ENCODE peak calls at places on chromosomes 12 and 14, in eight cellular contexts. X is OCI-LY7, R is lower lobe of right lung, Q is esophagus squamous epithelium, O is RWPE1, L is transverse colon, U is cardiac muscle cell, T is tibial artery. C is an unnamed sample.
A peak's percentile ranks its signal among the peaks of the same experiment; 100 is the strongest.

GRCh38 chr12:131210506-131211278 is 257.0 kb downstream of the ADGRD1 start:
- DNase-seq in X (no peak), R (peak; percentile 22), Q (no peak), O (no peak), L (no peak), U (no peak), T (no peak), C (no peak)

GRCh38 chr14:90409209-90409730 is 12.4 kb downstream of the CALM1 start:
- DNase-seq in X (no peak), R (no peak), Q (no peak), O (peak; percentile 57), L (peak; percentile 39), U (no peak), T (peak; percentile 94), C (no peak)

GRCh38 chr12:54701940-54702592 is 53.9 kb upstream of the DCD start:
- DNase-seq in X (peak; percentile 62), R (no peak), Q (no peak), O (peak; percentile 61), L (no peak), U (peak; percentile 62), T (no peak), C (no peak)

GRCh38 chr12:53999596-54000104 is 311 bp upstream of the HOXC9 start:
- DNase-seq in X (no peak), R (no peak), Q (no peak), O (peak; percentile 77), L (no peak), U (no peak), T (peak; percentile 81), C (peak; percentile 82)

GRCh38 chr12:106147956-106148355 is 9.2 kb upstream of the NUAK1 start:
- DNase-seq in X (no peak), R (no peak), Q (no peak), O (no peak), L (peak; percentile 44), U (peak; percentile 49), T (peak; percentile 90), C (no peak)

GRCh38 chr12:31773867-31774266 is 45.0 kb upstream of the AMN1 start:
- DNase-seq in X (peak; percentile 64), R (no peak), Q (no peak), O (no peak), L (no peak), U (peak; percentile 44), T (no peak), C (no peak)

GRCh38 chr14:101501341-101501740 is 60.0 kb upstream of the DIO3 start:
- DNase-seq in X (no peak), R (no peak), Q (no peak), O (no peak), L (no peak), U (no peak), T (peak; percentile 51), C (no peak)

GRCh38 chr12:713281-713875 is 39.0 kb upstream of the WNK1 start:
- DNase-seq in X (no peak), R (no peak), Q (no peak), O (no peak), L (no peak), U (no peak), T (no peak), C (no peak)

GRCh38 chr12:103854372-103854973 is 13.4 kb upstream of the NT5DC3 start:
- DNase-seq in X (no peak), R (no peak), Q (no peak), O (no peak), L (no peak), U (no peak), T (no peak), C (no peak)

GRCh38 chr12:91119089-91119488 is 7.8 kb upstream of the LUM start:
- DNase-seq in X (no peak), R (no peak), Q (no peak), O (no peak), L (no peak), U (no peak), T (no peak), C (no peak)

GRCh38 chr12:111757361-111758119 is 9.2 kb upstream of the ALDH2 start:
- DNase-seq in X (peak; percentile 76), R (peak; percentile 76), Q (no peak), O (no peak), L (peak; percentile 54), U (no peak), T (peak; percentile 77), C (no peak)

GRCh38 chr14:85731198-85731597 is 201.3 kb downstream of the FLRT2 start:
- DNase-seq in X (no peak), R (no peak), Q (no peak), O (no peak), L (no peak), U (no peak), T (no peak), C (no peak)

GRCh38 chr12:51371295-51371953 is 19.8 kb downstream of the GALNT6 start:
- DNase-seq in X (no peak), R (no peak), Q (no peak), O (peak; percentile 98), L (peak; percentile 15), U (peak; percentile 36), T (peak; percentile 90), C (peak; percentile 42)

GRCh38 chr12:51372021-51372420 is 19.2 kb downstream of the GALNT6 start:
- DNase-seq in X (no peak), R (no peak), Q (no peak), O (no peak), L (no peak), U (no peak), T (no peak), C (no peak)

GRCh38 chr12:51368640-51369517 is 22.3 kb downstream of the GALNT6 start:
- DNase-seq in X (peak; percentile 95), R (peak; percentile 64), Q (peak; percentile 64), O (no peak), L (peak; percentile 83), U (no peak), T (no peak), C (peak; percentile 48)

GRCh38 chr12:51369581-51369980 is 21.6 kb downstream of the GALNT6 start:
- DNase-seq in X (no peak), R (no peak), Q (no peak), O (no peak), L (no peak), U (no peak), T (no peak), C (no peak)

GRCh38 chr12:51370667-51371066 is 20.5 kb downstream of the GALNT6 start:
- DNase-seq in X (no peak), R (no peak), Q (no peak), O (no peak), L (no peak), U (no peak), T (no peak), C (no peak)
- H3K27ac ChIP-seq in X (no peak overlapping the region), R (no peak overlapping the region), Q (no peak overlapping the region), O (peak overlapping the region; percentile 94), L (no peak overlapping the region), U (no peak overlapping the region), T (no peak overlapping the region), C (no peak overlapping the region)

DNA sequence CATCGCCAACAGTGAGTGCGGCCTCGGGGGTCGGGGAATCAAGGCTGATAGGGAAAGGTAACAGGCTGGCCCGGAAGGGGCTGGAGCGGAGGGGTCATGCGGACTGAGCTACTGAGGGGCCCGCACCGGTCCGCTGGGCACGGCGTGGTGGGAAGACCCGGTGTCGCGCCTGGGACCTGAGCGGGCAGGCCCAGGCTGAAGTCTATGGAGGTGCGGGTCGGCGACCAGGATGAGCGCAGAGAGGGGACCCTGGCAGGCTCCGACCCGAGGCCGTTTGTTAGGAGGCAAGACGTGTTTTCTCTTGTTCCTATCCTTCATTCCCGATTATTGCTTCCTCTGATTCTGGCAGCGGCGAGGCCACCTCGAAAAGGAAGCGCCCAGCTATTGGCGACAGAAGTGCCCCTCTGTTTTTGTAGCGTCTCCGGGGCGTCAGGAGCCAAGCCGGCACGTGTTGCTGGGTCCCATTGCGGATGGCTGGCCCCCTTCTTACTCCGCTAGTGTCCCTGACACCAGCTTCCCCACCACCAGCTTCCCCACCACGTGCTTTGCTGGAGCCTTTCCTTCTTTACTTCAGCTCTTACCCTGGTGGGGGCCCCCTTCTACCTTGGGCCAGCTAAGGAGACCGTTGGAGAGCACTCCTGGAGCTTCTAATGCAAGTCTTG is 587 bp downstream of the PA2G4 start:
- DNase-seq in X (peak; percentile 47), R (no peak), Q (no peak), O (no peak), L (no peak), U (peak; percentile 44), T (no peak), C (no peak)
- TF ChIP-seq CTCF in X (peak; percentile 42), R (no peak), Q (no peak), O (no peak), L (no peak), U (no peak), T (no peak), C (no peak)

GRCh38 chr14:31270196-31270772 is 62.7 kb upstream of the HECTD1 start:
- DNase-seq in X (peak; percentile 37), R (peak; percentile 57), Q (no peak), O (no peak), L (peak; percentile 17), U (no peak), T (no peak), C (peak; percentile 30)
- H3K27ac ChIP-seq in X (no peak overlapping the region), R (no peak overlapping the region), Q (no peak overlapping the region), O (no peak overlapping the region), L (no peak overlapping the region), U (no peak overlapping the region), T (no peak overlapping the region), C (no peak overlapping the region)

DNA sequence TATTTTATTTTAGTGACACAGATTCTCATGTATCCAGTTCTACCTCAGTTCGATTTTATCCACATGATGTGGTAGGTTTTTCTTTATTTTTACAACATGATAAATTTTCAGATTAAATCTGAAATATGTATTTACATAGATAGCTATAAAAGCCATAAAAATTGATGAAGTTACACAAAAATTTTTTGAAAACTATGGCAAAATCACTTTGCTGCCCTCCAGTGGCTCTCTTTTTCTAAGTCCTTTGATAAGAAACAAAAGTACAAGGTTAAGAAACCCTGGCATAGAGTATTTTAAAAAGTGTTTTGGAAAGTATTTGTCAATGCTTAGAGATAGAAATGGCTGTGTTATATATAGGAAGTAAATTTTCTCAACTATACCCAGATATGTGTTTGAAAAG is 104.2 kb downstream of the PCNX1 start:
- DNase-seq in X (no peak), R (no peak), Q (no peak), O (no peak), L (no peak), U (no peak), T (no peak), C (no peak)
- TF ChIP-seq CTCF in X (peak; percentile 63), R (no peak), Q (no peak), O (peak; percentile 20), L (no peak), U (peak; percentile 41), T (no peak), C (no peak)

GRCh38 chr12:123351349-123351748 is 13.3 kb downstream of the SBNO1 start:
- DNase-seq in X (no peak), R (no peak), Q (no peak), O (no peak), L (no peak), U (no peak), T (no peak), C (no peak)
- H3K27ac ChIP-seq in X (no peak overlapping the region), R (no peak overlapping the region), Q (no peak overlapping the region), O (no peak overlapping the region), L (no peak overlapping the region), U (no peak overlapping the region), T (no peak overlapping the region), C (no peak overlapping the region)

C was measured in WERI-Rb-1.